ENCODE peak calls at places on chromosomes 16 and 17, in five cellular contexts. O is NCI-H1048; W is T-helper 2 cell; D is activated naive CD4-positive, alpha-beta T cell treated with Interleukin-2 at 50 U/mL for 16 hours; H is neural crest cell. R is an unnamed sample.

GRCh38 chr17:42159796-42160551 is 5.2 kb upstream of the RAB5C start:
- DNase-seq in D (no peak), O (no peak), W (no peak), H (no peak), R (no peak)

GRCh38 chr17:41492771-41493170 is 3.1 kb upstream of the KRT36 start:
- DNase-seq in O (no peak), H (no peak), W (no peak), D (no peak), R (no peak)

GRCh38 chr16:84589975-84590719 is 27.7 kb downstream of the COTL1 start:
- DNase-seq in O (no peak), D (no peak), H (no peak), W (no peak), R (no peak)

GRCh38 chr17:33241390-33241789 is 51.7 kb downstream of the ASIC2 start:
- DNase-seq in W (no peak), H (no peak), O (no peak), D (no peak), R (no peak)

GRCh38 chr17:80001376-80001775 is 34.3 kb downstream of the TBC1D16 start:
- DNase-seq in D (no peak), W (no peak), H (no peak), O (no peak), R (no peak)

GRCh38 chr17:73255671-73256181 is 6.0 kb downstream of the CPSF4L start:
- DNase-seq in O (no peak), D (peak; percentile 59), W (peak; percentile 46), H (peak; percentile 78), R (peak; percentile 78)

GRCh38 chr17:1022278-1023024 is 25.5 kb downstream of the TIMM22 start:
- DNase-seq in W (no peak), H (no peak), O (no peak), D (no peak), R (no peak)

GRCh38 chr17:45172232-45172540 is 10.5 kb downstream of the HEXIM2 start:
- DNase-seq in H (no peak), D (no peak), O (no peak), W (no peak), R (no peak)

GRCh38 chr17:83024205-83024971 is 55.0 kb upstream of the METRNL start:
- DNase-seq in D (no peak), W (no peak), O (no peak), H (no peak), R (no peak)

GRCh38 chr16:89108412-89108811 is 14.8 kb downstream of the ACSF3 start:
- DNase-seq in O (no peak), H (no peak), D (no peak), W (no peak), R (no peak)

GRCh38 chr16:11743308-11744074 is 834 bp upstream of the TXNDC11 start:
- DNase-seq in W (no peak), H (no peak), O (no peak), D (no peak), R (no peak)

GRCh38 chr17:19270951-19271611 is 33.9 kb downstream of the EPN2 start:
- DNase-seq in O (no peak), H (no peak), D (no peak), W (no peak), R (no peak)

GRCh38 chr16:9836118-9836736 is 346.0 kb downstream of the GRIN2A start:
- DNase-seq in D (no peak), W (no peak), H (peak; percentile 57), O (no peak), R (peak; percentile 72)

GRCh38 chr16:56190903-56191806 is at the start of gene GNAO1:
- DNase-seq in O (no peak), W (peak; percentile 34), H (peak; percentile 61), D (peak; percentile 66), R (peak; percentile 86)

GRCh38 chr17:81401727-81402529 is 6.7 kb downstream of the BAHCC1 start:
- DNase-seq in D (no peak), O (no peak), W (no peak), H (peak; percentile 43), R (peak; percentile 68)

GRCh38 chr16:60013076-60013475 is 1279.0 kb upstream of the GOT2 start:
- DNase-seq in D (no peak), W (no peak), H (no peak), O (no peak), R (no peak)

GRCh38 chr17:32102172-32102571 is 40.1 kb upstream of the RHOT1 start:
- DNase-seq in D (no peak), W (no peak), H (no peak), O (no peak), R (peak; percentile 34)

GRCh38 chr16:54175552-54176375 is 110.8 kb downstream of the IRX3 start:
- DNase-seq in W (no peak), O (no peak), H (no peak), D (no peak), R (no peak)

GRCh38 chr17:57407287-57408063 is 151.2 kb downstream of the MSI2 start:
- DNase-seq in W (no peak), O (peak; percentile 39), H (peak; percentile 45), D (no peak), R (peak; percentile 39)

GRCh38 chr17:74417178-74418045 is 14.5 kb upstream of the GPRC5C start:
- DNase-seq in D (no peak), W (no peak), H (no peak), O (no peak), R (no peak)